ENCODE peak calls at places on chromosome X, in six cellular contexts. H, F, X, Z, U and T are unnamed samples. For H3K4me1, the result is how much of the 10 kb centered on the place peaks cover.

GRCh38 chrX:16856744-16857143 is 13.4 kb downstream of the RBBP7 start:
- DNase-seq in Z (no peak), F (no peak), H (no peak), X (no peak), U (no peak), T (no peak)

GRCh38 chrX:50100188-50100587 is 100.6 kb downstream of the AKAP4 start:
- DNase-seq in Z (no peak), U (no peak), H (no peak), F (peak), X (no peak), T (no peak)

GRCh38 chrX:134669378-134670098 is 11.3 kb upstream of the PLAC1 start:
- DNase-seq in X (no peak), Z (no peak), H (no peak), U (no peak), F (peak), T (peak)

GRCh38 chrX:97763391-97763790 is 879.7 kb downstream of the RPA4 start:
- DNase-seq in X (no peak), Z (no peak), H (no peak), U (no peak), F (no peak), T (no peak)

GRCh38 chrX:23317799-23318724 is 16.6 kb upstream of the PTCHD1 start:
- DNase-seq in U (no peak), H (peak), Z (no peak), F (no peak), X (no peak), T (no peak)

GRCh38 chrX:67651437-67652142 is 107.8 kb downstream of the AR start:
- DNase-seq in U (no peak), H (no peak), F (no peak), X (no peak), Z (no peak), T (no peak)

GRCh38 chrX:21735753-21736127 is 22.2 kb downstream of the SMPX start:
- DNase-seq in X (no peak), F (no peak), U (no peak), Z (no peak), H (no peak), T (no peak)

GRCh38 chrX:2867191-2867590 is 38.5 kb downstream of the GYG2 start:
- DNase-seq in U (no peak), H (no peak), F (no peak), X (no peak), Z (no peak), T (no peak)

GRCh38 chrX:144566592-144566991 is 680.7 kb upstream of the SPANXN1 start:
- DNase-seq in U (no peak), Z (no peak), F (peak), X (no peak), H (peak), T (no peak)

GRCh38 chrX:144040793-144041192 is 156.9 kb downstream of the UBE2NL start:
- DNase-seq in Z (no peak), X (no peak), H (no peak), U (no peak), F (no peak), T (no peak)

GRCh38 chrX:23908219-23909003 is 605 bp downstream of the CXorf58 start:
- DNase-seq in F (no peak), U (no peak), H (peak), Z (no peak), X (no peak), T (no peak)

GRCh38 chrX:47196098-47196497 is 2.5 kb downstream of the UBA1 start:
- DNase-seq in H (no peak), X (no peak), Z (no peak), U (no peak), F (no peak), T (no peak)

GRCh38 chrX:27555514-27555913 is 34.6 kb upstream of the DCAF8L2 start:
- DNase-seq in F (peak), X (peak), Z (no peak), H (no peak), U (no peak), T (peak)

GRCh38 chrX:111914398-111915092 is 38.6 kb downstream of the TRPC5OS start:
- DNase-seq in U (no peak), F (peak), X (no peak), Z (peak), H (no peak), T (peak)

GRCh38 chrX:84240848-84241565 is 53.0 kb upstream of the RPS6KA6 start:
- DNase-seq in Z (peak), U (no peak), F (no peak), X (no peak), H (no peak), T (peak)

GRCh38 chrX:40082447-40083119 is 15.2 kb downstream of the BCOR start:
- DNase-seq in X (no peak), H (no peak), F (no peak), Z (no peak), U (no peak), T (no peak)
- H3K4me1 ChIP-seq in X (under half), H (under half), F (under half), Z (under half), U (under half), T (under half)

GRCh38 chrX:139932901-139933796 is at the start of gene ATP11C:
- DNase-seq in Z (peak), X (peak), H (peak), F (peak), U (peak), T (peak)

GRCh38 chrX:139932077-139932900 is 564 bp downstream of the ATP11C start:
- DNase-seq in U (no peak), F (peak), X (no peak), Z (peak), H (no peak), T (peak)

GRCh38 chrX:139931646-139932076 is 1.2 kb downstream of the ATP11C start:
- DNase-seq in F (no peak), X (no peak), Z (no peak), U (no peak), H (no peak), T (no peak)

GRCh38 chrX:139929876-139930275 is 3.0 kb downstream of the ATP11C start:
- DNase-seq in U (no peak), F (no peak), Z (no peak), X (no peak), H (no peak), T (no peak)

DNA sequence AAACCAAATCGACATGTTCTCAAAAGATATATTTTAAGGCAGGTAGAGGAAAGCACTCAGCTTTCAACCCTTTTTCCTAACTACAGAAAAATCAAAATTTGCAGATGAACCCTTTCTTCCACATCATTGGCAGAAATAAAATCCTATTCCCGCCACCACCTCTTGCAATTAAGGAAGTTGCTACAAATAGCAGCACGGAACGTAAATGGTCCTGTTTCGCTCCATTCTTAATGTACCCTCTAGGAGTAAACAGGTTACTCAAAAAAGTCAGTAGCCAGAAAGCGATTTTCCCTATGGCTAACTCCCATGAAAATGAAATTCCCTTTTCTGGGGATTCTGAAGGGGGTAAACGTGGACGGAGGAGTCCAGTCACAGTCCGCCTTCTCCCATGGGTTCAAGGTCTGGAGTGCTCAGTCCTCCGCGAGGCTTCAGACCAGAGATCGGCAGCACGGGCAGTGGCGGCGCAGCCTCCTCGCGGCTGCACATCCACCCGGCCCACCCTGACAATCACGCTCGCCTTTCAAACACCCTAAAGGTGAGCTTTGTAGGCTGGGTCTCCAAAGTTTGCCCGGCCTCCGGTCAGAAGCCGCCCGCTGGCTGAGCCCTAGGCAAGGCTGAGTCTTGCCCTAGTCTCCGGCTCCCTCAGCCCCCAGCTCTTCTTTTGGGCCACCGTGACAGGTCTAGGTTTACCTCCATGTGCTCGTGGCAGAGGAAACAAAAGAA is 1.8 kb downstream of the ATP11C start:
- DNase-seq in F (peak), U (no peak), H (no peak), X (no peak), Z (no peak), T (no peak)
- H4K91ac ChIP-seq in F (no peak), U (no peak), H (no peak), X (no peak), Z (no peak), T (no peak)

DNA sequence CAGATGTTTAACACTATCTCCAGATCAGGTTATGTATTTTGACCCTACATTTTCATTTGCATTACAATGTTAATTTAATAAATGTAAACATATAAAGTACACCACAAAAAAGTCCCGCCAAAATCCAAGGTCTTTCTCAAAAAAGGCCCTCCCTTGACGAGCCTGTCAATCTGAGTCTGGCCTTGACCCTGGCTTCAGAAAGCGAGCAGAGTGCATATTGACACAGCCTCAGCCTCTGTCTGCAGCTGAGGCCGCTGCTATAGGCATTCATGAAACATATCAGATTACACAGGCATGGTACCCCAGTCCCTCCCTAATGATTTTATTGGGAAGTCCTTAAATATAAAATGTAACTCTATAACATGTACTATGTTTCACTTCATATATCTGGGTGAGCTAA is 6.2 kb downstream of the MBNL3 start:
- DNase-seq in X (no peak), H (no peak), F (no peak), Z (no peak), U (no peak), T (no peak)
- H3K4me1 ChIP-seq in X (under half), H (under half), F (under half), Z (under half), U (under half), T (under half)

DNA sequence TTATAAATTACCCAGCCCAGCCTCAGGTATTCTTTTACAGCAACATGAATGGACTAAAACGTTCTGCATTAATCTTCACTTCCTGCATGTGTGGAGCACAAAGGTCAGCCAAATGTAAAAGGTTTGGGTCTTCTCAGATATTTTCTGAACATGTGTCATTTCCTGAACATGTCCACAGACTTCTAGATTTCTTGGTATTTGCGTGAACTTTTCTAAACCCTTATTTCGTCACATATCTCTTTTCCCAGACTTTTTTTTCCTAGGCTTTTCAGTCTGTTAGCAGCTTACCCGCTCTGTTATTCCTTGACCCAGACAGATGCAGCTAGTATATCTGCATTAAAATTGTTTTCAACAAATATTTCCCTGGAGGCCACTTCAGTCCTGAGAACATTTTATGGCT is 57.3 kb upstream of the USP51 start:
- DNase-seq in X (no peak), Z (no peak), F (no peak), U (no peak), H (no peak), T (no peak)
- H4K91ac ChIP-seq in X (no peak), Z (no peak), F (no peak), U (no peak), H (no peak), T (no peak)

DNA sequence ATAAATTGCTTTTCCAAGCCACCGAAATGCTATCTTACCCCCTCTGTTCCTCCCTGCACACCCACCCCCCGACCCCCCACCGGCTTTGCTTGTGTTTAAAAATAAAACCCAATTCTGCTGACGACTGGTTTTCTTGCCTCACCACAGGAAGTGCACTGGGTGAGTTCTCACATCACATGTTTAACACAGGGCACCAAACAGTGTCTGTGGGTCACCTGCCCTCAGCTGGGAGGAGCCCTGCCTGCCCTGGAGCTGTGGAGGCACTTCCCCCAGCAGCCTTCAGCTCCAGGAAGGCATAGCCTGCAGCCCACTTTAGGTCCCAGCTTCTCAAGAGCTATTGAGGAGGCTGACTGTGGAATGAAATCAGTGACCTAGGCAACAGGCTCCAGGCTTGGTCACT is 8.8 kb downstream of the TMEM255A start:
- DNase-seq in U (no peak), X (no peak), Z (no peak), F (no peak), H (peak), T (no peak)
- H3K4me1 ChIP-seq in U (under half), X (under half), Z (under half), F (under half), H (under half), T (under half)

DNA sequence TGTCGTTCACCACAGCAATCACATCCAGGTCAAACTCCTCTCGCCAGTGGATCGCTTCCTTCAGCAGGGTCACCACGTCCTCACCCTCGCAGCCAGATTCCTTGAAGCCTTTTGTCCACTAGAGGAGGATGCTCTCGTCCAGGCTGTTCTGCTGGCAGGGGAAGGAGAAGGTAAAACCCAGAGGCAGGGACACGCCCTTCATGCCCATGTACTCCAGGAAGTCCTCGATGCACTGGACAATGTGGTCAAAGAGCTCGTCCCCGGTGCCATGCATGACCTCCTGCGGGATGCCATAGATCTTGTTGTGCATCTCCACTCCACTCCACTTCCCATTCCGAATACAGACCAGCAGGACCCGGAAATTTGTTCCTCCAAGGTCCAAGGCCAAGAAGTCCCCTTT is 152.4 kb downstream of the TENT5D start:
- DNase-seq in Z (no peak), F (no peak), H (no peak), U (no peak), X (no peak), T (no peak)
- H4K91ac ChIP-seq in Z (no peak), F (no peak), H (no peak), U (no peak), X (no peak), T (no peak)

GRCh38 chrX:123698979-123699378 is 33.9 kb downstream of the THOC2 start:
- DNase-seq in H (no peak), U (no peak), Z (no peak), X (no peak), F (peak), T (peak)

GRCh38 chrX:123704781-123705180 is 28.1 kb downstream of the THOC2 start:
- DNase-seq in X (no peak), H (no peak), U (no peak), F (no peak), Z (no peak), T (no peak)
- H3K4me1 ChIP-seq in X (under half), H (under half), U (under half), F (under half), Z (under half), T (under half)

GRCh38 chrX:30196322-30196721 is 19.0 kb upstream of the MAGEB2 start:
- DNase-seq in U (no peak), X (no peak), H (no peak), F (peak), Z (no peak), T (peak)

GRCh38 chrX:30190426-30190825 is 24.9 kb upstream of the MAGEB2 start:
- DNase-seq in U (no peak), X (no peak), F (no peak), H (no peak), Z (no peak), T (no peak)
- H4K91ac ChIP-seq in U (no peak), X (no peak), F (no peak), H (no peak), Z (no peak), T (no peak)

DNA sequence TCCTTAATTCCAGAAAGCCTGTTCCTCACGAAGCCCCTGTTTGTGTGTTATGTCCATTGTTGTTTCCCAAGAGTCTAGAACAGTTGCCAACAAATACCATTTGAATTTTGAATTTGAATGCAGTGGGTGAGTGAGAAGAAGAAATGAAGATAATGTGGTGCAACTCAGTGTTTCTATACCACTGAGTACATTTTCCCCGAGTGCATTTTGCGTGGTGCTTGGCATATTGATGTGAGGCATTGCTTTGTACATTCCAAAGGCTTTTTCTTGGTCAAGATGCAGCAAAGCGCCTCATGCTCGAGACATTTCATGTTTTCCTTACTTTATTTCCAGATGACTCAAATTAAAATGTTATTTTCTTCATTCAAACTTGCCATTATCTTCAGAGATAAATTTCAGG is 253.1 kb upstream of the RPS6KA3 start:
- DNase-seq in F (no peak), Z (no peak), X (no peak), U (no peak), H (no peak), T (no peak)
- H3K4me1 ChIP-seq in F (under half), Z (under half), X (under half), U (under half), H (under half), T (under half)

DNA sequence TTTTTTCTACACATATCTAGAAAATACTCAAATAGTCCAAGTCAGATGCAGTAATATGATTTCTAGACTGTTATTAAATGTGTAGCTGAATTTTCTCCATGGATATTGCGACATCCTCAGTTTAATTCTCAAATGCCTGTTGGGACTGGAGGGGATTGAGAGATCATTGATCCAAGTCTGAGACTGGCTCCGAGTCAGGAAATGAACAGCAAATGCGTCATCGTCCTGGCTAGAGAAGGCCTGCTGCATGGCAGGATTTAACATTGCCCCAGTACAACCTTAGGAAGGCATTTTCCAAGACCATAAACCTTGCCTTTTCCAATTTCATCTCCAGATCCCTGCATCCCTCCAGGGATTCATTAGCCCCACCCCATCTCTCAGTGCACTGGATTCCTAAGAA is 56.6 kb upstream of the SLC6A14 start:
- DNase-seq in F (no peak), H (no peak), U (no peak), Z (no peak), X (no peak), T (peak)
- H4K91ac ChIP-seq in F (no peak), H (no peak), U (no peak), Z (no peak), X (no peak), T (no peak)